ENCODE peak calls at places on chromosomes 13 and 19, in ten cellular contexts. One of them, this sample, is unnamed.

GRCh38 chr19:14050512-14050911 is 11.4 kb downstream of the PALM3 start:
- DNase-seq in WERI-Rb-1: no peak
- DNase-seq in suprapubic skin: no peak
- DNase-seq in heart left ventricle: no peak
- DNase-seq in fibroblast of lung: no peak
- DNase-seq in fibroblast of pulmonary artery: no peak
- DNase-seq in foreskin fibroblast: no peak
- DNase-seq in GM23248: no peak
- DNase-seq in thoracic aorta: no peak
- DNase-seq in CD8-positive, alpha-beta memory T cell: no peak
- DNase-seq in this sample: no peak

GRCh38 chr19:17775245-17775927 is 19.6 kb upstream of the B3GNT3 start:
- DNase-seq in fibroblast of pulmonary artery: peak; percentile 41
- DNase-seq in GM23248: peak; percentile 51
- DNase-seq in WERI-Rb-1: peak; percentile 37
- DNase-seq in foreskin fibroblast: peak; percentile 67
- DNase-seq in thoracic aorta: no peak
- DNase-seq in fibroblast of lung: no peak
- DNase-seq in suprapubic skin: no peak
- DNase-seq in heart left ventricle: no peak
- DNase-seq in CD8-positive, alpha-beta memory T cell: no peak
- DNase-seq in this sample: no peak

GRCh38 chr13:97567510-97568243 is 133.7 kb downstream of the RAP2A start:
- DNase-seq in suprapubic skin: no peak
- DNase-seq in fibroblast of pulmonary artery: peak; percentile 74
- DNase-seq in WERI-Rb-1: no peak
- DNase-seq in thoracic aorta: no peak
- DNase-seq in fibroblast of lung: peak; percentile 26
- DNase-seq in heart left ventricle: no peak
- DNase-seq in foreskin fibroblast: peak; percentile 39
- DNase-seq in GM23248: peak; percentile 53
- DNase-seq in CD8-positive, alpha-beta memory T cell: no peak
- DNase-seq in this sample: peak; percentile 50

GRCh38 chr19:55247621-55248099 is 11.2 kb downstream of the PPP6R1 start:
- DNase-seq in CD8-positive, alpha-beta memory T cell: no peak
- DNase-seq in GM23248: peak; percentile 73
- DNase-seq in fibroblast of pulmonary artery: peak; percentile 76
- DNase-seq in thoracic aorta: no peak
- DNase-seq in fibroblast of lung: no peak
- DNase-seq in WERI-Rb-1: no peak
- DNase-seq in suprapubic skin: no peak
- DNase-seq in heart left ventricle: peak; percentile 58
- DNase-seq in foreskin fibroblast: peak; percentile 67
- DNase-seq in this sample: no peak

GRCh38 chr13:37984357-37984756 is 114.8 kb upstream of the TRPC4 start:
- DNase-seq in thoracic aorta: no peak
- DNase-seq in WERI-Rb-1: no peak
- DNase-seq in fibroblast of pulmonary artery: no peak
- DNase-seq in foreskin fibroblast: no peak
- DNase-seq in GM23248: no peak
- DNase-seq in suprapubic skin: no peak
- DNase-seq in CD8-positive, alpha-beta memory T cell: no peak
- DNase-seq in fibroblast of lung: no peak
- DNase-seq in heart left ventricle: no peak
- DNase-seq in this sample: no peak

GRCh38 chr19:30395283-30395682 is 23.1 kb downstream of the ZNF536 start:
- DNase-seq in heart left ventricle: no peak
- DNase-seq in CD8-positive, alpha-beta memory T cell: no peak
- DNase-seq in thoracic aorta: no peak
- DNase-seq in foreskin fibroblast: peak; percentile 37
- DNase-seq in fibroblast of pulmonary artery: no peak
- DNase-seq in fibroblast of lung: no peak
- DNase-seq in WERI-Rb-1: no peak
- DNase-seq in GM23248: peak; percentile 7
- DNase-seq in suprapubic skin: no peak
- DNase-seq in this sample: no peak

GRCh38 chr19:6219592-6220290 is 60.0 kb downstream of the MLLT1 start:
- DNase-seq in thoracic aorta: no peak
- DNase-seq in fibroblast of pulmonary artery: peak; percentile 30
- DNase-seq in suprapubic skin: no peak
- DNase-seq in GM23248: peak; percentile 14
- DNase-seq in foreskin fibroblast: no peak
- DNase-seq in fibroblast of lung: no peak
- DNase-seq in heart left ventricle: no peak
- DNase-seq in CD8-positive, alpha-beta memory T cell: no peak
- DNase-seq in WERI-Rb-1: no peak
- DNase-seq in this sample: no peak

GRCh38 chr19:41352609-41353465 is 885 bp downstream of the TGFB1 start:
- DNase-seq in fibroblast of pulmonary artery: peak; percentile 51
- DNase-seq in thoracic aorta: no peak
- DNase-seq in foreskin fibroblast: peak; percentile 79
- DNase-seq in fibroblast of lung: peak; percentile 48
- DNase-seq in WERI-Rb-1: peak; percentile 75
- DNase-seq in CD8-positive, alpha-beta memory T cell: peak; percentile 72
- DNase-seq in GM23248: peak; percentile 70
- DNase-seq in heart left ventricle: peak; percentile 72
- DNase-seq in suprapubic skin: no peak
- DNase-seq in this sample: no peak

GRCh38 chr19:46295401-46296308 is 1.2 kb upstream of the HIF3A start:
- DNase-seq in GM23248: no peak
- DNase-seq in CD8-positive, alpha-beta memory T cell: no peak
- DNase-seq in fibroblast of pulmonary artery: no peak
- DNase-seq in foreskin fibroblast: no peak
- DNase-seq in fibroblast of lung: no peak
- DNase-seq in heart left ventricle: no peak
- DNase-seq in suprapubic skin: no peak
- DNase-seq in WERI-Rb-1: peak; percentile 35
- DNase-seq in thoracic aorta: no peak
- DNase-seq in this sample: no peak

GRCh38 chr19:55678121-55678671 is 3.2 kb downstream of the EPN1 start:
- DNase-seq in fibroblast of pulmonary artery: no peak
- DNase-seq in thoracic aorta: no peak
- DNase-seq in heart left ventricle: no peak
- DNase-seq in WERI-Rb-1: no peak
- DNase-seq in fibroblast of lung: no peak
- DNase-seq in CD8-positive, alpha-beta memory T cell: no peak
- DNase-seq in GM23248: no peak
- DNase-seq in foreskin fibroblast: no peak
- DNase-seq in suprapubic skin: no peak
- DNase-seq in this sample: no peak

GRCh38 chr19:45421953-45422498 is 1.7 kb downstream of the ERCC1 start:
- DNase-seq in WERI-Rb-1: no peak
- DNase-seq in suprapubic skin: no peak
- DNase-seq in foreskin fibroblast: no peak
- DNase-seq in fibroblast of pulmonary artery: no peak
- DNase-seq in thoracic aorta: no peak
- DNase-seq in CD8-positive, alpha-beta memory T cell: no peak
- DNase-seq in fibroblast of lung: no peak
- DNase-seq in GM23248: no peak
- DNase-seq in heart left ventricle: no peak
- DNase-seq in this sample: no peak

GRCh38 chr13:80278706-80279105 is 62.2 kb downstream of the SPRY2 start:
- DNase-seq in heart left ventricle: no peak
- DNase-seq in WERI-Rb-1: no peak
- DNase-seq in fibroblast of pulmonary artery: no peak
- DNase-seq in GM23248: no peak
- DNase-seq in fibroblast of lung: no peak
- DNase-seq in CD8-positive, alpha-beta memory T cell: no peak
- DNase-seq in foreskin fibroblast: no peak
- DNase-seq in thoracic aorta: no peak
- DNase-seq in suprapubic skin: no peak
- DNase-seq in this sample: no peak

DNA sequence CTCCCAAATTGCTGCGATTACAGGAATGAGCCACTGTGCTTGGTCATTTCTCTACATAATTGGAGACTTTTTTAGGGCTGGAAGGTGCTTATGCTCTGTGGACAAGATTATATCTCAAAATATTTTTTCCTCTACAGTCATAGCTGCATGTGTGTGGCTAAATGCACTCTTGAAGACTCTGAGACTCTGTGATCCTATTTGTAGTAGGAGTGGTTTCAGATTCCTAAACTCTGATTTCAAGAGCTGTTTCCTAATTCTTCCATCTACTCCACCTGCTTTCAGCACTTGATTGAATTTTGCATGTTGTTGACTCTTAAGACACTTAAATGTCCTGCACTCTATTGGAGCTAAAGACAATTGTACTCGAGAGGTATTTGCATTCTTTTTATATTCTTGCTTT is 78.0 kb downstream of the KLF5 start:
- DNase-seq in fibroblast of lung: no peak
- DNase-seq in fibroblast of pulmonary artery: no peak
- DNase-seq in WERI-Rb-1: no peak
- DNase-seq in suprapubic skin: no peak
- DNase-seq in thoracic aorta: no peak
- DNase-seq in GM23248: peak; percentile 36
- DNase-seq in heart left ventricle: no peak
- DNase-seq in CD8-positive, alpha-beta memory T cell: no peak
- DNase-seq in foreskin fibroblast: peak; percentile 5
- DNase-seq in this sample: no peak
- H3K4me3 ChIP-seq in fibroblast of lung: no peak overlapping the region
- H3K4me3 ChIP-seq in fibroblast of pulmonary artery: no peak overlapping the region
- H3K4me3 ChIP-seq in WERI-Rb-1: no peak overlapping the region
- H3K4me3 ChIP-seq in suprapubic skin: no peak overlapping the region
- H3K4me3 ChIP-seq in thoracic aorta: no peak overlapping the region
- H3K4me3 ChIP-seq in GM23248: no peak overlapping the region
- H3K4me3 ChIP-seq in heart left ventricle: no peak overlapping the region
- H3K4me3 ChIP-seq in CD8-positive, alpha-beta memory T cell: no peak overlapping the region
- H3K4me3 ChIP-seq in foreskin fibroblast: no peak overlapping the region
- H3K4me3 ChIP-seq in this sample: no peak overlapping the region

DNA sequence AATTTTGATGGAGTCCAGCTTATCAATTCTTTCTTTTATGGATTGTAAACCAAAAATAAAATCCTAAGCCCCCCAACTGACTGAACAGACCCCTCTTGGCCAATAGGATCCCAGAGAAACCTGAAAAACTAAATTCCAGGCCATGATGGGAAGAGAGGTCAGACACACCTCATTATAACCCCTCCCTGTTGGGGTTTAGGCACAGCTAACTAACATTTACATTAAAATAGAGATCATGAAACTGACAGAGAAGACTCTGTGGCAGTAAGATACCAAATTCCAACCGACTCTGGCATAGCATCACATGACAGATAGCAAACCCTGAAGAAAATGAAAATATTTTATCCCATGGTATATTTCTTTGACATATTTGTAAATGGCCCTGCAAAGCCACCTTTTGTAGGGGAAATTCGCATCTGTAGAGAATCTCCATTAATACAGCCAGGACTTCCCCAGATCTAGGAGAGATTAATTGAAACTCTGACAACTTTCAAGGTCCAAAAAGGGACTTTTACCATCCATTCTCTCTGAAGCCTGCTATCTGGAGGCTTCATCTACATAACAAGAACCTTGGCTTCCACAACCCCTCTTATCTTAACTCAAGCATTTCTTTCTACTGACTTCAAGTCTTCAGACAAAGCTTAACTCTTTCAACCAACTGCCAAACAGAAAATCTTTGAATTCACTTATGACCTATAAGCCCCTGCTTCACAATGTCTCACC is 27.0 kb upstream of the GAS6 start:
- DNase-seq in fibroblast of pulmonary artery: no peak
- DNase-seq in GM23248: no peak
- DNase-seq in WERI-Rb-1: no peak
- DNase-seq in heart left ventricle: no peak
- DNase-seq in suprapubic skin: no peak
- DNase-seq in thoracic aorta: no peak
- DNase-seq in fibroblast of lung: no peak
- DNase-seq in CD8-positive, alpha-beta memory T cell: no peak
- DNase-seq in foreskin fibroblast: no peak
- DNase-seq in this sample: no peak
- H3K4me3 ChIP-seq in fibroblast of pulmonary artery: no peak overlapping the region
- H3K4me3 ChIP-seq in GM23248: no peak overlapping the region
- H3K4me3 ChIP-seq in WERI-Rb-1: no peak overlapping the region
- H3K4me3 ChIP-seq in heart left ventricle: no peak overlapping the region
- H3K4me3 ChIP-seq in suprapubic skin: no peak overlapping the region
- H3K4me3 ChIP-seq in thoracic aorta: no peak overlapping the region
- H3K4me3 ChIP-seq in fibroblast of lung: no peak overlapping the region
- H3K4me3 ChIP-seq in CD8-positive, alpha-beta memory T cell: no peak overlapping the region
- H3K4me3 ChIP-seq in foreskin fibroblast: no peak overlapping the region
- H3K4me3 ChIP-seq in this sample: no peak overlapping the region

DNA sequence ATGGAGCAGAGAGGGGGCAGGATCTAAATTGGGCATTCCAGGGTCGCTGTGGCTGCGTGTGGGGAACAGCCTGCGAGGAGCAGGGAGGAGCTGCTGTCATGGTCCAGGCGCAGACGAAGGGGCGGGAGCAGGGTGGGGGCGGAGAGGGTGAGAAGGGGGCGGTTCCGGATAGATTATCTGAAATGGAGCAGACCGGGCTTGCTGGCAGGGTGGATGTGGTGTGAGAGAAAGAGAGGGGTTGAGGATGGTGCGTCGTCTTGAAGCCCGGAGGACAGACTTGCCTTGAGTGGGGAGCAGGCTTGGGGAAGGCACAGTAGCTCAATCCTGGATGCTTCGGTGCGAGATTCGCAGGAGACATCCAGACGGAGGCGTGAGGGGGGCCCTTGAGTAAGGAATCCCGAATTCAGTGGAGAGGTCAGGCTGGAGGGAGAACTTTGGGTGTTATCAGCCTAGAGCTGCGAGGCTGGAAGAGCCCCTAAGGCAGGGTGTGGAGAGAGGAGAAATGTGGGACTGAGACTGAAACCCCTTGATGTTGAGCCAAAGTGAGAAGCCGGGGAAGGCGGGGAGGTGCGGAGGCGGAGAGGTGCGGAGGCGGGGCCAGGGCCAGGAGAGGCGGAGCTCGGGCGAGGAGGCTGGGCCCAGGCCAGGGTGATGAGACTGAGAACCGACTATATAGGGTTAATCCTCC is 40.7 kb downstream of the DPF1 start:
- DNase-seq in foreskin fibroblast: peak; percentile 73
- DNase-seq in thoracic aorta: no peak
- DNase-seq in heart left ventricle: peak; percentile 40
- DNase-seq in fibroblast of lung: peak; percentile 23
- DNase-seq in suprapubic skin: no peak
- DNase-seq in CD8-positive, alpha-beta memory T cell: no peak
- DNase-seq in WERI-Rb-1: peak; percentile 39
- DNase-seq in GM23248: peak; percentile 61
- DNase-seq in fibroblast of pulmonary artery: peak; percentile 9
- DNase-seq in this sample: no peak
- H3K4me3 ChIP-seq in foreskin fibroblast: peak overlapping the region; percentile 33
- H3K4me3 ChIP-seq in thoracic aorta: peak overlapping the region; percentile 62
- H3K4me3 ChIP-seq in heart left ventricle: peak overlapping the region; percentile 31
- H3K4me3 ChIP-seq in fibroblast of lung: peak overlapping the region; percentile 11
- H3K4me3 ChIP-seq in suprapubic skin: peak overlapping the region; percentile 43
- H3K4me3 ChIP-seq in CD8-positive, alpha-beta memory T cell: no peak overlapping the region
- H3K4me3 ChIP-seq in WERI-Rb-1: no peak overlapping the region
- H3K4me3 ChIP-seq in GM23248: peak overlapping the region; percentile 59
- H3K4me3 ChIP-seq in fibroblast of pulmonary artery: peak overlapping the region; percentile 41
- H3K4me3 ChIP-seq in this sample: no peak overlapping the region

GRCh38 chr13:30373727-30374126 is 48.6 kb upstream of the UBE2L5 start:
- DNase-seq in CD8-positive, alpha-beta memory T cell: peak; percentile 29
- DNase-seq in fibroblast of pulmonary artery: no peak
- DNase-seq in thoracic aorta: no peak
- DNase-seq in foreskin fibroblast: no peak
- DNase-seq in GM23248: no peak
- DNase-seq in heart left ventricle: no peak
- DNase-seq in fibroblast of lung: no peak
- DNase-seq in suprapubic skin: no peak
- DNase-seq in WERI-Rb-1: no peak
- DNase-seq in this sample: no peak
- H3K4me3 ChIP-seq in CD8-positive, alpha-beta memory T cell: peak overlapping the region; percentile 11
- H3K4me3 ChIP-seq in fibroblast of pulmonary artery: no peak overlapping the region
- H3K4me3 ChIP-seq in thoracic aorta: no peak overlapping the region
- H3K4me3 ChIP-seq in foreskin fibroblast: no peak overlapping the region
- H3K4me3 ChIP-seq in GM23248: no peak overlapping the region
- H3K4me3 ChIP-seq in heart left ventricle: peak overlapping the region; percentile 25
- H3K4me3 ChIP-seq in fibroblast of lung: no peak overlapping the region
- H3K4me3 ChIP-seq in suprapubic skin: no peak overlapping the region
- H3K4me3 ChIP-seq in WERI-Rb-1: no peak overlapping the region
- H3K4me3 ChIP-seq in this sample: no peak overlapping the region